ENCODE peak calls at places on chromosomes 4 and X, in seven cellular contexts. Z is heart left ventricle, G is fibroblast of lung, M is OCI-LY7, X is SJCRH30, W is mesendoderm, J is left lung. H is an unnamed sample.

GRCh38 chr4:151688003-151688784 is 72.6 kb downstream of the GATB start:
- DNase-seq in Z (no peak), G (no peak), M (no peak), X (no peak), W (peak; percentile 75), J (no peak), H (no peak)

GRCh38 chr4:124529131-124529530 is 183.4 kb downstream of the ANKRD50 start:
- DNase-seq in Z (no peak), G (peak; percentile 40), M (no peak), X (no peak), W (no peak), J (no peak), H (no peak)

GRCh38 chr4:142840516-142841123 is 5.5 kb downstream of the INPP4B start:
- DNase-seq in Z (no peak), G (peak; percentile 79), M (peak; percentile 14), X (no peak), W (peak; percentile 32), J (no peak), H (peak; percentile 33)

GRCh38 chr4:70927502-70928139 is 25.5 kb downstream of the MOB1B start:
- DNase-seq in Z (no peak), G (no peak), M (peak; percentile 81), X (no peak), W (no peak), J (no peak), H (no peak)

GRCh38 chr4:65007841-65008439 is 598.7 kb upstream of the TECRL start:
- DNase-seq in Z (no peak), G (no peak), M (peak; percentile 53), X (peak; percentile 36), W (peak; percentile 70), J (no peak), H (no peak)

GRCh38 chr4:108425988-108426387 is 194.4 kb upstream of the RPL34 start:
- DNase-seq in Z (no peak), G (peak; percentile 81), M (no peak), X (no peak), W (no peak), J (no peak), H (peak; percentile 51)

GRCh38 chr4:5200546-5200945 is 149.3 kb downstream of the STK32B start:
- DNase-seq in Z (no peak), G (no peak), M (no peak), X (no peak), W (no peak), J (no peak), H (no peak)

GRCh38 chr4:41541697-41542096 is 3.7 kb downstream of the LIMCH1 start:
- DNase-seq in Z (peak; percentile 30), G (peak; percentile 28), M (no peak), X (no peak), W (no peak), J (no peak), H (no peak)

GRCh38 chrX:154327026-154327820 is 31.6 kb downstream of the TKTL1 start:
- DNase-seq in Z (no peak), G (no peak), M (peak; percentile 71), X (no peak), W (no peak), J (no peak), H (no peak)

GRCh38 chr4:56657818-56658217 is 23.3 kb downstream of the HOPX start:
- DNase-seq in Z (no peak), G (no peak), M (no peak), X (no peak), W (no peak), J (no peak), H (no peak)

GRCh38 chr4:1171306-1172227 is 816 bp downstream of the SPON2 start:
- DNase-seq in Z (no peak), G (no peak), M (no peak), X (no peak), W (peak; percentile 34), J (no peak), H (no peak)

GRCh38 chr4:1170156-1170804 is 2.1 kb downstream of the SPON2 start:
- DNase-seq in Z (no peak), G (no peak), M (no peak), X (no peak), W (no peak), J (no peak), H (no peak)

GRCh38 chr4:1172228-1172851 is at the start of gene SPON2:
- DNase-seq in Z (no peak), G (peak; percentile 81), M (no peak), X (no peak), W (peak; percentile 44), J (no peak), H (no peak)

GRCh38 chr4:1169691-1170096 is 2.7 kb downstream of the SPON2 start:
- DNase-seq in Z (no peak), G (no peak), M (no peak), X (no peak), W (no peak), J (no peak), H (no peak)

DNA sequence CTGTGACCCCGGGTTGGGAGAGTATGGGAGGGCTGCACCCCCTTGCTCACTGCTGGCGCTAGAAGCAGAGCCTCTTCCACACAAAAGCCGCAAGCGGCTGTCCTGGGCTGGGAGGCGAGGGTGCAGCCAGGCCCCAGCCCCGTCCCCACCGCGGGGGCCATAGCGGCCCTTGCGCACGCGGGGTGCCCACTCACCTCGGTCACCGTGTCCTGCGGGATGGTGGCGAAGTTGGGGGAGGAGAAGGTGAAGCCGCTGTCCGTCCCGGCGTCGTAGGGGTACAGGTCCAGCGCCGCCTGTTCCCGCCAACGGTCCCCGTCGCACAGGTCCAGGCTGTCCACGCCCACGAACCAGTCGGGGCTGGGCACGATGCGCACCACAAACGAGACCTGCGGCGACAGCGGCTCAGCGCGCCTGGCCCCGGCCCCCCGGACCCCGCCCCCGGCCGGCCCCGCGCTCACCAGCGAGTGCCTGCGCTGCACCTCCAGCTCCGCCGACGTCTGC is 1.5 kb downstream of the SPON2 start:
- DNase-seq in Z (no peak), G (no peak), M (no peak), X (no peak), W (no peak), J (no peak), H (no peak)
- H3K4me3 ChIP-seq in Z (peak overlapping the region; percentile 54), G (peak overlapping the region; percentile 82), M (no peak overlapping the region), X (no peak overlapping the region), W (no peak overlapping the region), J (peak overlapping the region; percentile 31), H (peak overlapping the region; percentile 62)

GRCh38 chrX:111090458-111090857 is 5.5 kb upstream of the PAK3 start:
- DNase-seq in Z (no peak), G (no peak), M (no peak), X (no peak), W (no peak), J (no peak), H (no peak)
- H3K27ac ChIP-seq in Z (no peak overlapping the region), G (no peak overlapping the region), M (no peak overlapping the region), X (no peak overlapping the region), W (no peak overlapping the region), J (no peak overlapping the region), H (no peak overlapping the region)

GRCh38 chr4:76606662-76607265 is 171.7 kb downstream of the SHROOM3 start:
- DNase-seq in Z (no peak), G (no peak), M (no peak), X (peak; percentile 31), W (no peak), J (no peak), H (no peak)

GRCh38 chr4:76607846-76608245 is 172.8 kb downstream of the SHROOM3 start:
- DNase-seq in Z (no peak), G (no peak), M (no peak), X (no peak), W (no peak), J (no peak), H (no peak)

GRCh38 chr4:76601791-76602190 is 166.8 kb downstream of the SHROOM3 start:
- DNase-seq in Z (no peak), G (no peak), M (no peak), X (no peak), W (no peak), J (no peak), H (no peak)

GRCh38 chr4:76607266-76607799 is 172.3 kb downstream of the SHROOM3 start:
- DNase-seq in Z (no peak), G (no peak), M (no peak), X (no peak), W (no peak), J (no peak), H (no peak)

DNA sequence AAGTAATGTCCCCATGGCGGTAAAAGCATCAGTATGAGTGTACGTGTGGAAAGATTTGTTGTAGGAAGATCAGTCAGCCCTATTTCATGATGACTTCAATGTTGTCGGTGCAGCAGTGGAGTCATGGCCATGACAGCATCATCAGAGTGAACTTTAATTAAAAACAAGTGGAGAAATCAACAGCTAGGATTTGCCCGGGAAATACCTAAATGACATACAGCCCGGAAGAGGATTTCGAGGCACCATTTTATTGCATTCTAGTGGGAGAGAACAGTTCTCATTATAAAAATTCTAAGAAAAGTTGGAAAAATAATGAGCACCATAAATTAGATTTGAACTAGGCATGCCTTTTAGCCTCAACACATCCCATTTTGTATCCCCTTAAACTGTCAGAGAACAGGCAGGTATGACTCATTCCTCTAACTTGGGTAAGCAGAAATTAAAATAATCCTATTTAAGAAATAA is 170.1 kb downstream of the SHROOM3 start:
- DNase-seq in Z (no peak), G (no peak), M (no peak), X (no peak), W (no peak), J (no peak), H (no peak)
- H3K4me3 ChIP-seq in Z (no peak overlapping the region), G (no peak overlapping the region), M (no peak overlapping the region), X (no peak overlapping the region), W (no peak overlapping the region), J (no peak overlapping the region), H (no peak overlapping the region)

GRCh38 chrX:30065226-30065625 is 150.1 kb upstream of the MAGEB2 start:
- DNase-seq in Z (no peak), G (no peak), M (no peak), X (no peak), W (no peak), J (no peak), H (peak; percentile 8)
- H3K27ac ChIP-seq in Z (no peak overlapping the region), G (no peak overlapping the region), M (no peak overlapping the region), X (no peak overlapping the region), W (no peak overlapping the region), J (no peak overlapping the region), H (no peak overlapping the region)